ENCODE peak calls at places on chromosome 18, in eight cellular contexts. M is Calu3, B is NCI-H446 treated with DMSO at 0.1 percent for 48 hours, L is endothelial cell, G is H4, P is NT2/D1, K is amniotic stem cell, O is RWPE1. H is an unnamed sample.

GRCh38 chr18:9688036-9688741 is 19.9 kb upstream of the RAB31 start:
- DNase-seq in O (peak), P (no peak), L (no peak), K (peak), G (no peak), B (no peak), M (no peak), H (no peak)

GRCh38 chr18:74478316-74478715 is 17.8 kb upstream of the CNDP2 start:
- DNase-seq in K (no peak), P (no peak), O (no peak), L (no peak), B (no peak), G (no peak), M (no peak), H (no peak)

GRCh38 chr18:74454279-74454741 is 2.8 kb downstream of the DIPK1C start:
- DNase-seq in M (no peak), P (no peak), B (no peak), L (no peak), O (no peak), G (no peak), K (no peak), H (no peak)

GRCh38 chr18:35822431-35822830 is 150.0 kb upstream of the RMP24 start:
- DNase-seq in K (no peak), P (no peak), O (no peak), L (no peak), B (no peak), M (no peak), G (no peak), H (no peak)

GRCh38 chr18:58639237-58639636 is 10.3 kb upstream of the ALPK2 start:
- DNase-seq in M (no peak), B (no peak), L (no peak), G (no peak), P (no peak), O (no peak), K (no peak), H (no peak)

GRCh38 chr18:12064086-12064763 is 29.4 kb upstream of the ANKRD62 start:
- DNase-seq in B (no peak), G (no peak), O (no peak), P (no peak), M (no peak), L (no peak), K (no peak), H (no peak)

GRCh38 chr18:76953186-76953982 is 131.0 kb downstream of the ZNF236 start:
- DNase-seq in G (no peak), M (peak), K (no peak), P (no peak), O (no peak), L (no peak), B (no peak), H (no peak)

GRCh38 chr18:57353940-57354461 is 1.6 kb downstream of the ST8SIA3 start:
- DNase-seq in M (no peak), G (no peak), B (no peak), O (peak), L (peak), P (peak), K (no peak), H (no peak)

GRCh38 chr18:13540783-13541182 is 185.6 kb downstream of the FAM210A start:
- DNase-seq in K (no peak), M (no peak), L (no peak), B (no peak), P (no peak), O (no peak), G (peak), H (no peak)

GRCh38 chr18:54742654-54743053 is 85.6 kb upstream of the RAB27B start:
- DNase-seq in P (no peak), B (no peak), K (peak), M (no peak), L (no peak), G (peak), O (peak), H (peak)

GRCh38 chr18:31563778-31564177 is 27.9 kb upstream of the TTR start:
- DNase-seq in O (peak), M (no peak), P (no peak), B (no peak), K (no peak), L (no peak), G (no peak), H (no peak)

GRCh38 chr18:36711813-36712444 is 116.9 kb downstream of the TPGS2 start:
- DNase-seq in P (no peak), M (peak), O (peak), K (peak), G (peak), L (no peak), B (no peak), H (no peak)

GRCh38 chr18:63681449-63682381 is 20.0 kb upstream of the SERPINB3 start:
- DNase-seq in G (no peak), O (no peak), M (no peak), P (no peak), L (no peak), K (no peak), B (no peak), H (no peak)

GRCh38 chr18:2657788-2658458 is 2.4 kb downstream of the SMCHD1 start:
- DNase-seq in L (no peak), P (no peak), B (no peak), G (peak), K (peak), M (no peak), O (peak), H (peak)

GRCh38 chr18:24546304-24546703 is 85.9 kb downstream of the HRH4 start:
- DNase-seq in K (no peak), B (no peak), L (no peak), M (no peak), P (no peak), G (no peak), O (no peak), H (no peak)

GRCh38 chr18:41938445-41938844 is 16.6 kb upstream of the PIK3C3 start:
- DNase-seq in P (no peak), L (no peak), M (no peak), O (no peak), K (peak), G (peak), B (no peak), H (no peak)

GRCh38 chr18:58541137-58541788 is 87.6 kb downstream of the ALPK2 start:
- DNase-seq in O (no peak), B (no peak), M (peak), K (no peak), G (peak), P (peak), L (no peak), H (no peak)

GRCh38 chr18:79755496-79756142 is 42.1 kb upstream of the KCNG2 start:
- DNase-seq in G (no peak), O (no peak), L (no peak), P (no peak), M (no peak), B (no peak), K (no peak), H (no peak)

GRCh38 chr18:22283397-22283796 is 114.0 kb downstream of the GATA6 start:
- DNase-seq in B (no peak), M (no peak), G (no peak), O (no peak), P (no peak), K (no peak), L (no peak), H (no peak)

GRCh38 chr18:9647496-9648323 is 33.4 kb upstream of the PPP4R1 start:
- DNase-seq in K (no peak), M (no peak), O (no peak), G (no peak), L (no peak), B (no peak), P (no peak), H (no peak)